ENCODE peak calls at places on chromosomes 6 and 20, in six cellular contexts. O, J, X, V, R and K are unnamed samples. For H3K27me3 and H3K9me3, the result is how much of the 10 kb centered on the place peaks cover.

GRCh38 chr6:31485063-31485462 is 12.9 kb upstream of the MICB start:
- DNase-seq in J (no peak), O (peak), V (peak), R (no peak), X (no peak), K (no peak)

GRCh38 chr6:159606786-159607185 is 86.3 kb downstream of the SOD2 start:
- DNase-seq in R (no peak), X (no peak), O (peak), J (no peak), V (peak), K (no peak)

GRCh38 chr6:53244958-53245357 is 96.3 kb upstream of the GCM1 start:
- DNase-seq in V (no peak), R (peak), O (no peak), X (no peak), J (peak), K (no peak)

GRCh38 chr20:32296412-32296811 is 19.0 kb downstream of the KIF3B start:
- DNase-seq in R (no peak), V (peak), X (no peak), O (peak), J (no peak), K (no peak)

GRCh38 chr6:49050606-49051005 is 412.4 kb downstream of the MMUT start:
- DNase-seq in V (no peak), O (no peak), R (no peak), X (no peak), J (no peak), K (no peak)

GRCh38 chr6:27619436-27619835 is 146.5 kb upstream of the ZNF184 start:
- DNase-seq in J (no peak), V (no peak), R (no peak), X (no peak), O (no peak), K (no peak)

GRCh38 chr6:87879144-87879861 is 168.3 kb upstream of the SPACA1 start:
- DNase-seq in V (no peak), J (no peak), O (no peak), X (no peak), R (peak), K (no peak)

GRCh38 chr20:699811-700338 is 24.3 kb upstream of the SCRT2 start:
- DNase-seq in V (no peak), X (peak), O (no peak), R (no peak), J (no peak), K (no peak)

GRCh38 chr6:19413323-19413722 is 423.8 kb upstream of the ID4 start:
- DNase-seq in V (peak), J (no peak), R (no peak), X (no peak), O (peak), K (no peak)

GRCh38 chr6:103937389-103937788 is 922.3 kb downstream of the HACE1 start:
- DNase-seq in X (no peak), O (no peak), J (no peak), R (no peak), V (no peak), K (no peak)

GRCh38 chr6:56713285-56713684 is 70.6 kb upstream of the DST start:
- DNase-seq in V (peak), X (no peak), J (no peak), O (peak), R (no peak), K (no peak)

GRCh38 chr6:45969026-45969425 is 46.6 kb downstream of the CLIC5 start:
- DNase-seq in X (no peak), J (no peak), O (no peak), R (no peak), V (no peak), K (no peak)

GRCh38 chr6:82364087-82365010 is 732 bp downstream of the TPBG start:
- DNase-seq in J (peak), O (peak), R (no peak), V (peak), X (peak), K (no peak)

GRCh38 chr6:89826029-89826528 is 3.6 kb upstream of the CASP8AP2 start:
- DNase-seq in J (no peak), R (no peak), X (no peak), O (peak), V (peak), K (no peak)

GRCh38 chr6:162854734-162855191 is 127.0 kb downstream of the PACRG start:
- DNase-seq in O (no peak), V (no peak), J (no peak), R (no peak), X (no peak), K (no peak)

GRCh38 chr6:6586671-6587526 is 1.6 kb upstream of the LY86 start:
- DNase-seq in R (no peak), V (no peak), J (no peak), O (no peak), X (no peak), K (no peak)

GRCh38 chr6:55898342-55898741 is 23.0 kb upstream of the BMP5 start:
- DNase-seq in O (no peak), J (no peak), R (no peak), V (peak), X (no peak), K (no peak)

GRCh38 chr6:116971959-116972358 is 94.9 kb downstream of the RFX6 start:
- DNase-seq in X (no peak), R (peak), J (no peak), O (peak), V (peak), K (no peak)

GRCh38 chr6:30311669-30312068 is 15.1 kb upstream of the TRIM39 start:
- DNase-seq in R (no peak), O (peak), X (no peak), J (no peak), V (no peak), K (no peak)

GRCh38 chr6:52509281-52510212 is 67.3 kb downstream of the TRAM2 start:
- DNase-seq in R (no peak), V (no peak), O (no peak), X (no peak), J (no peak), K (no peak)

GRCh38 chr20:18991012-18991411 is 177.4 kb downstream of the SCP2D1 start:
- DNase-seq in O (no peak), J (no peak), X (no peak), V (no peak), R (no peak), K (no peak)

GRCh38 chr6:133645000-133645619 is 243.8 kb upstream of the TCF21 start:
- DNase-seq in O (peak), V (peak), X (no peak), R (no peak), J (no peak), K (no peak)

GRCh38 chr6:32116674-32117073 is 7.5 kb upstream of the TNXB start:
- DNase-seq in X (no peak), J (no peak), R (no peak), O (no peak), V (no peak), K (no peak)

GRCh38 chr6:26390504-26390903 is 7.6 kb downstream of the BTN2A2 start:
- DNase-seq in V (no peak), X (no peak), J (no peak), O (no peak), R (no peak), K (no peak)

GRCh38 chr6:142187209-142187608 is 40.1 kb downstream of the VTA1 start:
- DNase-seq in X (peak), O (peak), V (peak), J (no peak), R (no peak), K (no peak)

GRCh38 chr6:156783958-156784357 is 6.8 kb downstream of the ARID1B start:
- DNase-seq in V (no peak), J (no peak), O (no peak), X (no peak), R (no peak), K (no peak)

GRCh38 chr6:45433533-45434400 is 56.0 kb upstream of the SUPT3H start:
- DNase-seq in R (no peak), X (no peak), J (no peak), V (no peak), O (no peak), K (no peak)

GRCh38 chr6:36432151-36432633 is 10.5 kb downstream of the PXT1 start:
- DNase-seq in O (no peak), R (no peak), J (no peak), X (no peak), V (peak), K (no peak)

GRCh38 chr20:36491901-36492617 is 49.3 kb upstream of the MYL9 start:
- DNase-seq in X (no peak), V (no peak), O (no peak), J (peak), R (peak), K (peak)

GRCh38 chr20:24574307-24574706 is 104.9 kb downstream of the SYNDIG1 start:
- DNase-seq in R (no peak), J (no peak), O (no peak), V (no peak), X (no peak), K (no peak)

GRCh38 chr6:57313711-57314471 is 3.5 kb upstream of the PRIM2 start:
- DNase-seq in V (peak), X (no peak), R (no peak), J (no peak), O (peak), K (no peak)

GRCh38 chr20:19723834-19724430 is 34.1 kb upstream of the RIN2 start:
- DNase-seq in J (no peak), X (no peak), R (no peak), O (no peak), V (no peak), K (no peak)

GRCh38 chr20:45359069-45359405 is 3.9 kb upstream of the SYS1 start:
- DNase-seq in J (peak), V (peak), R (no peak), X (peak), O (peak), K (no peak)

GRCh38 chr6:90691823-90692222 is 105.0 kb upstream of the MAP3K7 start:
- DNase-seq in X (no peak), J (no peak), R (no peak), O (no peak), V (no peak), K (no peak)

DNA sequence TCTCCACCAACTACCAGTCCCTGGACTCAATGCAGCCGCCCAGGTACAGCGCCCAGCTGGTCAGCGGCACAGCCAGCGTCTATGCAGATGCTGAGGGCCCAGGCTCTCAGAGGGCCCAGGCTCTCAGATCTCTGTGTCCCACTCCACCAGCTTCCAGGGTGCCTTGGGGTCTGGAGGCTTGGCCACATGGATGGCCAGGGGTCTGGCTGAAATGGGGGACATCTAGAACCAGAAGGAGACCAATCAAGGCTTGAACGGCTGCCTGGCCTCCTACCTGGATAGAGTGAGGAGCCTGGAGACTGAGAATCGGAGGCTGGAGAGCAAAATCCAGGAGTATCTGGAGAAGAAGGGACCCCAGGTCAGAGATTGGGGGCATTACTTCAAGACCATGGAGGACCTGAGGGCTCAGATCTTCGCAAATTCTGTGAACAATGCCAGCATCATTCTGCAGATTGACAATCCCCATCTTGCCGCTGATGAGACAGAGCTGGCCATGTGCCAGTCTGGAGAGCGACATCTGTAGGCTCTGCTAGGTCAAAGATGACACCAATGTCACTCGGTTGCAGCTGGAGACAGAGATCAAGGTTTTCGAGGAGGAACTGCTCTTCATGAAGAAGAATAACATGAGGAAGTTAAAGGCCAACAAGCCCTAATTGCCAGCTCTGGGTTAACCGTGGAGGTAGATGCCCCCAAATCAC is 44.1 kb upstream of the GRM4 start:
- DNase-seq in R (no peak), V (no peak), O (no peak), X (peak), J (peak), K (peak)
- H3K27me3 ChIP-seq in R (under half), V (under half), O (under half), X (under half), J (under half), K (under half)

GRCh38 chr6:169376458-169376857 is 122.8 kb upstream of the THBS2 start:
- DNase-seq in J (no peak), X (no peak), R (no peak), O (no peak), V (no peak), K (no peak)
- H3K9me3 ChIP-seq in J (under half), X (under half), R (under half), O (under half), V (under half), K (under half)

GRCh38 chr20:33567949-33568348 is 78.1 kb downstream of the CBFA2T2 start:
- DNase-seq in R (no peak), X (no peak), O (no peak), J (no peak), V (no peak), K (no peak)
- TF ChIP-seq CTCF in R (no peak), X (no peak), O (no peak), J (no peak), V (no peak), K (no peak)

GRCh38 chr20:57079016-57080005 is 187.1 kb downstream of the BMP7 start:
- DNase-seq in V (no peak), X (no peak), J (no peak), O (no peak), R (no peak), K (no peak)

GRCh38 chr20:57083072-57083471 is 183.4 kb downstream of the BMP7 start:
- DNase-seq in R (no peak), J (no peak), O (no peak), V (no peak), X (no peak), K (no peak)

GRCh38 chr20:57080796-57081195 is 185.6 kb downstream of the BMP7 start:
- DNase-seq in O (no peak), X (no peak), V (no peak), R (no peak), J (no peak), K (no peak)

GRCh38 chr20:57086066-57086465 is 180.4 kb downstream of the BMP7 start:
- DNase-seq in X (no peak), J (no peak), V (no peak), O (no peak), R (no peak), K (no peak)

DNA sequence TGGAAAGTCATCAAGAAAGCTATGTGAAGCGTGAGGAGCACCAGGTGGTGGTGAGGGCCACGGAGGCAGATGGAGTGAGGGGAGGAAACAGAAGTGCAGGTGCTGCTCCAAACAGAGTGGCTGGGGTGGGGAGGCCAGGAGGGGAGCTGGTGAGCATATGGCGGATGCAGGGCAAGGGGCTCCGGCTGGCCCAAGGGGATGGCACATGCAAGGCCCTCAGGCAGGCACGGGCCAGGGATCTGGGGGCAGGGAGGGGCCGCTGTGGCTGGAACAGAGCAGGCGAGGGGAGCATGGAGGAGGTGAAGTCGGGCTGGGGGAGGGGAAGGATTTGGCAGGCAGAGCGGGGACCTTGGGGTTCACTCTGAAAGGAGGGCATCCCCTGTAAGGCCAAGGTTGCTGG is 183.9 kb downstream of the BMP7 start:
- DNase-seq in R (no peak), V (no peak), O (no peak), X (no peak), J (no peak), K (no peak)
- H3K27me3 ChIP-seq in R (under half), V (under half), O (under half), X (under half), J (under half), K (under half)